ENCODE peak calls at places on chromosomes 13 and 19, in ten cellular contexts. N is tibial nerve; P is neuronal stem cell; E is CD8-positive, alpha-beta T cell; X is heart right ventricle; V is H1; Q is fibroblast of lung; R is H9; D is HepG2; A is PC-3. M is an unnamed sample.

GRCh38 chr13:54628383-54628782 is 1599.8 kb downstream of the OLFM4 start:
- DNase-seq in P (no peak), A (peak; percentile 17), N (no peak), R (no peak), Q (no peak), D (no peak), X (no peak), E (no peak), V (no peak), M (no peak)

GRCh38 chr19:14611051-14611450 is 28.2 kb downstream of the CLEC17A start:
- DNase-seq in V (no peak), A (no peak), P (no peak), X (no peak), N (no peak), Q (no peak), D (no peak), E (no peak), R (no peak), M (no peak)

GRCh38 chr13:27534108-27534975 is 84.0 kb upstream of the MTIF3 start:
- DNase-seq in N (no peak), V (no peak), A (no peak), P (no peak), R (no peak), D (no peak), E (no peak), Q (no peak), X (no peak), M (no peak)

GRCh38 chr19:33749016-33749415 is 47.7 kb upstream of the KCTD15 start:
- DNase-seq in A (no peak), Q (no peak), R (no peak), N (no peak), V (no peak), E (no peak), P (no peak), D (no peak), X (no peak), M (no peak)

GRCh38 chr19:887072-887471 is 5.9 kb downstream of the MED16 start:
- DNase-seq in X (no peak), Q (peak; percentile 59), V (no peak), A (no peak), R (no peak), D (peak; percentile 38), P (no peak), N (no peak), E (no peak), M (no peak)

GRCh38 chr19:15864824-15865223 is 33.0 kb downstream of the CYP4F2 start:
- DNase-seq in X (no peak), R (no peak), Q (no peak), D (no peak), N (no peak), A (no peak), V (no peak), E (no peak), P (no peak), M (no peak)

GRCh38 chr19:50204811-50205675 is 1.6 kb downstream of the MYH14 start:
- DNase-seq in E (no peak), A (peak; percentile 85), R (peak; percentile 96), D (peak; percentile 70), V (peak; percentile 93), N (no peak), Q (no peak), X (peak; percentile 46), P (peak; percentile 72), M (no peak)

GRCh38 chr19:15623711-15624318 is 8.8 kb downstream of the CYP4F8 start:
- DNase-seq in V (no peak), X (no peak), Q (no peak), R (peak; percentile 33), A (peak; percentile 37), P (no peak), N (no peak), D (no peak), E (no peak), M (no peak)

DNA sequence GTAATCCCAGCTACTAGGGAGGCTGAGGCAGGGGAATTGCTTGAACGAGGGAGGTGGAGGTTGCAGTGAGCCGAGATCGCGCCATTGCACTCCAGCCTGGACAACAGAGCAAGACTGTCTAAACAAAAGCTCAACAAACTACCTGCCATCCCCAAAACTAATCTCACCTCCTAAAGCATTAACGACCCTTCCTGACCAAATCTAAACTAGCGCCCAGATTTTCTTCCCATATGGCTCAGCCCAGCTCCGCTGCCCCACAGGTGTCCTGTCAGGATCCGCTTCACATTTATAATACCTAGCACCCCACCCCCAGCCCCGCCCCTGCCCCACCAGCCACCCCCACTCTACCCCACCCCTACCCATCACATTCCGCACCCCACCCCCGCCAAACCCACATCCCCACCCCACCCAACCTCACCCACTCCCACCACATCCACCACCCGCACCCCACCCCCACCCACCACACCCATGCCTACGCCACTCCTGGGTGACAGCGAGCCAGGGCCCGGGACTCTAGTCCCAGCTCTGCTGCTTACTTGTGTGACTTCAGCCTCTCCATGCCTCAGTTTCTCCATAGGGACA is 599 bp downstream of the C19orf12 start:
- DNase-seq in X (no peak), P (no peak), R (no peak), Q (no peak), A (no peak), E (peak; percentile 57), D (no peak), V (no peak), N (no peak), M (no peak)
- H3K4me1 ChIP-seq in X (peaks cover 23% of the 10 kb centered on the region), P (peaks cover 6% of the 10 kb centered on the region), R (no peaks in the 10 kb centered on the region), Q (peaks cover 6% of the 10 kb centered on the region), A (peaks cover 10% of the 10 kb centered on the region), E (peaks cover 60% of the 10 kb centered on the region), D (peaks cover 61% of the 10 kb centered on the region), V (peaks cover 3% of the 10 kb centered on the region), N (peaks cover 21% of the 10 kb centered on the region), M (no peaks in the 10 kb centered on the region)

GRCh38 chr19:47241919-47242644 is 11.1 kb upstream of the BBC3 start:
- DNase-seq in V (no peak), D (no peak), E (no peak), A (no peak), Q (peak; percentile 12), R (no peak), N (no peak), X (no peak), P (no peak), M (no peak)

GRCh38 chr19:47243776-47244547 is 12.4 kb upstream of the CCDC9 start:
- DNase-seq in A (peak; percentile 90), P (peak; percentile 91), X (peak; percentile 94), Q (peak; percentile 97), N (peak; percentile 77), V (peak; percentile 99), R (peak; percentile 97), D (peak; percentile 92), E (peak; percentile 88), M (peak; percentile 82)

GRCh38 chr19:47240561-47240960 is 9.6 kb upstream of the BBC3 start:
- DNase-seq in X (no peak), A (no peak), E (no peak), P (no peak), N (no peak), V (no peak), Q (no peak), D (no peak), R (no peak), M (no peak)

GRCh38 chr19:47240996-47241918 is 10.3 kb upstream of the BBC3 start:
- DNase-seq in P (no peak), D (peak; percentile 68), V (peak; percentile 86), X (peak; percentile 81), A (peak; percentile 78), R (peak; percentile 95), Q (peak; percentile 76), E (peak; percentile 94), N (peak; percentile 60), M (peak; percentile 80)

DNA sequence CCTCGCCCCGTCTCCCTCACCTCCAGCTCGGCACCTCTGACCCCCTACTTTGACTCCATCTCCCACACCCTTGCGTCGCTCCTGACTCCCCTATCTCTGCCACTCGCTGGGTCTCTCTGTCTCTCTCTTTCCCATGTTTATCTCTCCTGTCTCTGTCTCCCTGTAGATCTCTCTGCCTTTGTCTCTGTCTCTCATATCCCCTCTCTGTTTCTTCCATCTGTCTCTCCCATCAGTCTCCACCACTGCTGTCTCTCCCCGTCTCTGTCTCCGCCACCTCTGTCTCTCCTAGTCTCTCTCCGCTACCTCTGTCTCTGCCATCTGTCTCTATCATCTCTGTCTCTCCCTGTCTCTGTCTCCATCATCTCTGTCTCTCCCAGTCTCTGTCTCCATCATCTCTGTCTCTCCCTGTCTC is 12.4 kb upstream of the BBC3 start:
- DNase-seq in D (no peak), E (no peak), X (no peak), R (no peak), V (peak; percentile 60), P (no peak), Q (no peak), N (no peak), A (no peak), M (no peak)
- H3K4me1 ChIP-seq in D (peaks cover 54% of the 10 kb centered on the region), E (peaks cover 51% of the 10 kb centered on the region), X (peaks cover 40% of the 10 kb centered on the region), R (peaks cover 3% of the 10 kb centered on the region), V (peaks cover 18% of the 10 kb centered on the region), P (peaks cover 24% of the 10 kb centered on the region), Q (peaks cover 14% of the 10 kb centered on the region), N (peaks cover 11% of the 10 kb centered on the region), A (peaks cover 8% of the 10 kb centered on the region), M (no peaks in the 10 kb centered on the region)

GRCh38 chr13:109784590-109785140 is 1.7 kb downstream of the IRS2 start:
- DNase-seq in N (peak; percentile 64), P (peak; percentile 85), D (no peak), X (peak; percentile 70), R (peak; percentile 81), V (peak; percentile 89), Q (peak; percentile 69), E (peak; percentile 72), A (peak; percentile 71), M (no peak)

GRCh38 chr13:109783815-109784589 is 2.4 kb downstream of the IRS2 start:
- DNase-seq in Q (no peak), E (peak; percentile 18), P (no peak), A (no peak), R (peak; percentile 50), N (no peak), V (no peak), X (no peak), D (no peak), M (no peak)

GRCh38 chr13:109782066-109782822 is 4.1 kb downstream of the IRS2 start:
- DNase-seq in P (no peak), A (no peak), Q (no peak), V (no peak), R (no peak), D (no peak), N (no peak), X (no peak), E (no peak), M (no peak)

GRCh38 chr13:109782823-109783411 is 3.5 kb downstream of the IRS2 start:
- DNase-seq in R (no peak), D (no peak), X (no peak), P (no peak), V (no peak), Q (no peak), E (no peak), A (no peak), N (no peak), M (no peak)

DNA sequence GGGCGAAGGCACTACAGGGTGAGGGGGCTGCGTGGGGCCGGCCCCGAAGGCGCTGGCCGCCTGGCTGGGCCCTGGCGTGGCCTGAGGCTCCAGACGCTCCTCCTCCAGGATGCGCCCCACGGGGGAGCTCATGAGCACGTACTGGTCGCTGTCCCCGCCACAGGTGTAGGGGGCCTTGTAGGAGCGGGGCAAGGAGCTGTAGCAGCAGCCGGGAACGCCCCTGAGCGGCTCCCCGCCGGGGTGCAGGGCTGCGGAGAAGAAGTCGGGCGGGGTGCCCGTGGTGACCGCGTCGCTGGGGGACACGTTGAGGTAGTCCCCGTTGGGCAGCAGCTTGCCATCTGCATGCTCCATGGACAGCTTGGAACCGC is 3.0 kb downstream of the IRS2 start:
- DNase-seq in N (no peak), E (no peak), X (no peak), P (no peak), V (peak; percentile 79), A (peak; percentile 52), R (peak; percentile 74), Q (no peak), D (no peak), M (no peak)
- H3K4me1 ChIP-seq in N (peaks cover 38% of the 10 kb centered on the region), E (peaks cover 34% of the 10 kb centered on the region), X (peaks cover 58% of the 10 kb centered on the region), P (peaks cover 7% of the 10 kb centered on the region), V (peaks cover 9% of the 10 kb centered on the region), A (peaks cover 21% of the 10 kb centered on the region), R (peaks cover 9% of the 10 kb centered on the region), Q (peaks cover 3% of the 10 kb centered on the region), D (no peaks in the 10 kb centered on the region), M (peaks cover 12% of the 10 kb centered on the region)

DNA sequence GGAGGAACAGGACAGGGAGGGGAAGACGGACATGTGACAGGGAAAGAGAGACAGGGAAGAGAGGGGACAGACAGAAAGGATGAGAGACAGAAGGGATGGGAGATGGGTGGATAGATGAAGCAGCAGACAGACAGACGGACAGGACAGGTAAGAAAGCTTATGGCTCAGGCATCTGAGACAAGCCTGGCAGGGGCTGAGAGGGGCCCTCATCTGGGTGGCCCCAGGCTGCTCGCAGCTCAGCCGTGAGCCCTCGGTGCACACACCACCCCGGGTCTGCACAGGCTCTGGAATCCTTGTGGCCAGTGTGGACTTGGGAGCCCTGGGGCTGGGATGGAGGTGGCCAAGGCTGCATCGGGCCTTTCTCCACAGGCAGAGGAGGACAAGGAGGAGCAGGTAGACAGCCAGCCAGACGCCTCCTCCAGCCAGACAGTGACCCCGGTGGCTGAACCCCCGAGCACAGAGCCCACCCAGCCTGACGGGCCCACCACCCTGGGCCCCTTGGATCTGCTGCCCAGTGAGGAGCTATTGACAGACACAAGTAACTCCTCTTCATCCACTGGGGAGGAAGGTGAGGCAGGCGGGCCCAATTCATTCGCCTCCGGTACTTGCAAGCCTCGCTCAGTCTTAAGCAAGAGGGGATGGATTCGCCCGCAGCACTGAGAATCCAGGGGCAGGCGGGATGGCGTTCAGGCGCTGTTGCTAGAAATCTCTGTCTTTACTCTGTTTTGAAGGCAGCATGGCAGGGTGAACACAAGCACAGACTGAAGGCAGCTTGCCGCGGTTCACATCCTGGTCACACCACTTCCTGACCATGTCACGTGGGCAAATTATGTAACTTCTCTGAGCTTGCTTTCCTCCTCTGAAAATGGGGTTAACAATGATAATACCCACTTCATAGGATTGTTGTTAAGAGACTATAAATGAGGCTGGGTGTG is 14.0 kb downstream of the GRAMD1A start:
- DNase-seq in R (no peak), V (no peak), N (no peak), E (peak; percentile 68), Q (no peak), D (no peak), P (no peak), X (no peak), A (no peak), M (no peak)
- H3K4me1 ChIP-seq in R (no peaks in the 10 kb centered on the region), V (no peaks in the 10 kb centered on the region), N (peaks cover 5% of the 10 kb centered on the region), E (peaks cover 79% of the 10 kb centered on the region), Q (peaks cover 3% of the 10 kb centered on the region), D (peaks cover 9% of the 10 kb centered on the region), P (no peaks in the 10 kb centered on the region), X (peaks cover 18% of the 10 kb centered on the region), A (no peaks in the 10 kb centered on the region), M (no peaks in the 10 kb centered on the region)